ENCODE peak calls at places on chromosome 5, in four cellular contexts. L is GM23338, G is DND-41, Q is fibroblast of lung. F is an unnamed sample. For H3K4me1, the result is how much of the 10 kb centered on the place peaks cover.

GRCh38 chr5:87499478-87500410 is 87.0 kb upstream of the CCNH start:
- DNase-seq in G (no peak), L (peak), Q (no peak), F (no peak)

GRCh38 chr5:76331139-76331538 is 71.9 kb upstream of the IQGAP2 start:
- DNase-seq in L (peak), Q (no peak), G (peak), F (peak)

GRCh38 chr5:399296-400281 is 43.4 kb upstream of the EXOC3 start:
- DNase-seq in G (no peak), Q (peak), L (peak), F (no peak)

GRCh38 chr5:142901476-142902187 is 131.5 kb downstream of the ARHGAP26 start:
- DNase-seq in Q (no peak), G (no peak), L (no peak), F (no peak)

GRCh38 chr5:96584712-96585111 is 77.5 kb upstream of the CAST start:
- DNase-seq in Q (no peak), G (no peak), L (no peak), F (peak)

GRCh38 chr5:169745441-169746146 is 108.5 kb downstream of the DOCK2 start:
- DNase-seq in L (no peak), Q (peak), G (no peak), F (no peak)

GRCh38 chr5:32522429-32523143 is 62.8 kb upstream of the SUB1 start:
- DNase-seq in G (peak), L (no peak), Q (peak), F (no peak)

GRCh38 chr5:16392718-16393117 is 72.9 kb downstream of the ZNF622 start:
- DNase-seq in Q (no peak), L (peak), G (no peak), F (no peak)

GRCh38 chr5:38450627-38451371 is 105.6 kb downstream of the LIFR start:
- DNase-seq in Q (peak), G (no peak), L (no peak), F (no peak)

GRCh38 chr5:38445374-38446028 is 110.9 kb downstream of the LIFR start:
- DNase-seq in G (no peak), L (no peak), Q (peak), F (no peak)

GRCh38 chr5:38446029-38446522 is 110.4 kb downstream of the LIFR start:
- DNase-seq in G (no peak), L (no peak), Q (no peak), F (no peak)

GRCh38 chr5:38448553-38449350 is 107.7 kb downstream of the LIFR start:
- DNase-seq in Q (no peak), G (no peak), L (no peak), F (no peak)

DNA sequence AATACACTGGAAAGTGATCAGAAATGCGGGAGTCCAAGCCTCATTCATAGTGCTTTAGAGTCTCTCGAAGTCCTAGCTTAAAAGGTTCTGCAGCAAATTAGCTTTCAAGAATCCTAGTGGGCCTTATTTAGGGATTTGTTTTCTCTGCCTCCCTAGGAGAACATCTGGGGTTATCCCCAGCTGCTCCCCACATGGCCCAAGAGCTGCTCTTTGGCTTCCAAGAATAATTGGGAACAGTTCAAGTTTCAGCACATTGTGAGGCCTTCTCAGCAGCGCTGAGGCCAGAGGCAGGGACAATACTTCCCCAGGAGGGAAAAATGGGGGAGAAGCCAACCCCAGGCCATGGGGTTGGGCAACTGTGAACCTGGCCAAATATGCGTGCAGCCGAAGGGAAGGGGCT is 108.7 kb downstream of the LIFR start:
- DNase-seq in G (no peak), L (no peak), Q (peak), F (no peak)
- H3K4me1 ChIP-seq in G (under half), L (under half), Q (under half), F (under half)

DNA sequence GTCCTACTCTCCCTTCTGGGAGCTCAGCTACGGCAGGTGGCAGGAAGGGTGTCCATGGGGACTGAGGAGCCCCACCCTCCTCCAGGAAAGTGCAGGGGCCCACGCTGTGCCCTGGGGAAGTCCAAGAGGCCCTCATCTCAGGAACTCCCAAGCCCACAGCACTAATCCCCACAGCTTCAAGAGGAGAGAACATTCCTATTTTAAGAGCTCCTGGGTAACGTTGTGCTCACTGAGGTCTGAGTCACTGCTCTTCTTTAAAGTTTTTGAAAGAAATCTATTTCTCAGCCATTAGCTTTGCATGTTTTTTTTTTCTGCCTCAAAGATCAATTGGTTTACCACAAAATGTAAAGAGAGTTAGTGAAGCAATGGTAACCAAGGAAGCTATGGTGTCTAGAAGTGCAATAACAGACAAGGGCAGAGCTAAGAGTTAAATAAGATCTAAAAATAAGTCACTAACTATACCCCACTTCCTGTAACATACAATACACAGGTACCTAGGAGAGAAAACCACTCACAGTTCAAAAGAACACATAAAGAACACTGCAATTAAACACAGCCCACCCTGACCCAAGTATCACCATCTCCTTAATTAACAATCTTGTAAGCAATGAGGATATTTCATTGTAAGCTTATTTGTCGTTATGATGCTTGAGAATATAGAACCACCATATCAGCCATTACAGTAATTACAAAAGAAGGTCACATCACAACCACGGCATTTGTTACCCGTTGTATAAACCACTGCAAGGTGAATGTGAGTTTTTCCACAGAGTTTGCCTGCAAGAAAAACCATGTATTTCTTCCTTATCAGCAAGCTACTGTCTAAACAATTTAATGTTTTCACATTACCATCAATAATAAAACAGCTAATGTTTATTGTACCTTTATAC is 382.3 kb upstream of the SLC30A5 start:
- DNase-seq in G (peak), L (no peak), Q (no peak), F (peak)
- H3K4me2 ChIP-seq in G (no peak), L (no peak), Q (no peak), F (peak)

DNA sequence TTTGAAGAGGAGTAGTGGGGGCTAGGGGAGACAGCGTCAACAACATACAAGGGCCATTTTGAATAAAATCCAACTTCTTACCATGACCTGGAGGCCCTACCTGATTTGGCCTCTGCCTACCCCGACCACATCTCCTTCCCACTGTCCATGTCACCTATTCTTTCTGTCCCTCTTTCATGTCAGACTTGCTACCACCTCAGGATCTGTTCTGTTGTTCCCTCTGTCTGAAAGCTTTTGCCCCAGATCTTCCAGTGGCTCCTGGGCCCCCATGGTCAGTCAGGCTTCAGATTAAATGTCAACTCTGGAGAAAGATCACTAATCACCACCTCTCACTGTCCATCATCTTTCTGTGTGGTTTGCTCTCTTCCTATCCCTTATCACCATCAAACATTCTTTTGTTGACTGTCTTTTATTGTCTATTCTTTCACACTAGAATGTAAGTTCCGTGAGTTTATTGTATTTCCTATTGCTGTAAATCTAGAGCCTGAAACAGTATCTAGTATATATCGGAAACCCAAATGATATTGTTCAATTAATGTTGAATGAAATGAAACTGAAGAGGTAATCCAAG is 31.2 kb upstream of the APC start:
- DNase-seq in L (no peak), Q (no peak), G (no peak), F (no peak)
- H3K4me3 ChIP-seq in L (peak), Q (no peak), G (no peak), F (no peak)

GRCh38 chr5:139183502-139183901 is 14.7 kb downstream of the SIL1 start:
- DNase-seq in L (no peak), G (no peak), Q (no peak), F (no peak)
- H3K4me1 ChIP-seq in L (under half), G (under half), Q (under half), F (under half)

GRCh38 chr5:74081126-74081525 is 455.1 kb downstream of the ARHGEF28 start:
- DNase-seq in G (no peak), L (no peak), Q (no peak), F (no peak)
- H3K4me2 ChIP-seq in G (no peak), L (no peak), Q (no peak), F (no peak)